ENCODE peak calls at places on chromosome X, in four cellular contexts. R, F, C and A are unnamed samples.
A peak's percentile ranks its signal among the peaks of the same experiment; 100 is the strongest.

GRCh38 chrX:135330709-135331108 is 21.4 kb downstream of the ETDC start:
- DNase-seq in R (no peak), F (no peak), C (no peak), A (no peak)

GRCh38 chrX:28552882-28553829 is 34.1 kb upstream of the IL1RAPL1 start:
- DNase-seq in R (no peak), F (no peak), C (no peak), A (no peak)

GRCh38 chrX:54945224-54945623 is 24.6 kb downstream of the TRO start:
- DNase-seq in R (no peak), F (no peak), C (no peak), A (no peak)

GRCh38 chrX:50617183-50617582 is 146.6 kb upstream of the DGKK start:
- DNase-seq in R (no peak), F (no peak), C (no peak), A (no peak)

GRCh38 chrX:153674219-153674851 is 722 bp upstream of the PNCK start:
- DNase-seq in R (no peak), F (no peak), C (no peak), A (no peak)

GRCh38 chrX:77723684-77724083 is 62.3 kb downstream of the ATRX start:
- DNase-seq in R (no peak), F (no peak), C (no peak), A (no peak)

GRCh38 chrX:115324194-115324593 is 34.7 kb downstream of the LUZP4 start:
- DNase-seq in R (no peak), F (no peak), C (peak; percentile 40), A (no peak)

GRCh38 chrX:41441934-41442823 is 5.0 kb upstream of the NYX start:
- DNase-seq in R (peak; percentile 52), F (peak; percentile 94), C (peak; percentile 83), A (no peak)

GRCh38 chrX:21905976-21906375 is 34.5 kb upstream of the SMS start:
- DNase-seq in R (no peak), F (no peak), C (no peak), A (no peak)

GRCh38 chrX:86887341-86887740 is 630.3 kb upstream of the KLHL4 start:
- DNase-seq in R (no peak), F (no peak), C (no peak), A (no peak)

GRCh38 chrX:41002021-41002420 is 83.2 kb upstream of the USP9X start:
- DNase-seq in R (no peak), F (peak; percentile 64), C (no peak), A (no peak)

GRCh38 chrX:40388441-40388840 is 192.3 kb upstream of the ATP6AP2 start:
- DNase-seq in R (no peak), F (no peak), C (no peak), A (no peak)

GRCh38 chrX:74940414-74940813 is 15.2 kb upstream of the NEXMIF start:
- DNase-seq in R (no peak), F (no peak), C (no peak), A (no peak)

GRCh38 chrX:51641421-51642021 is 22.8 kb upstream of the CENPVL3 start:
- DNase-seq in R (no peak), F (peak; percentile 39), C (no peak), A (peak; percentile 12)

GRCh38 chrX:23380581-23380980 is 45.9 kb downstream of the PTCHD1 start:
- DNase-seq in R (no peak), F (no peak), C (no peak), A (no peak)

GRCh38 chrX:130108647-130109428 is 1.5 kb downstream of the ELF4 start:
- DNase-seq in R (no peak), F (peak; percentile 74), C (peak; percentile 25), A (no peak)

GRCh38 chrX:151384807-151385206 is 12.2 kb upstream of the VMA21 start:
- DNase-seq in R (no peak), F (no peak), C (no peak), A (no peak)

GRCh38 chrX:106903291-106903820 is at the start of gene RIPPLY1:
- DNase-seq in R (no peak), F (no peak), C (no peak), A (no peak)

GRCh38 chrX:139126493-139126892 is 404.0 kb upstream of the F9 start:
- DNase-seq in R (no peak), F (peak; percentile 35), C (no peak), A (no peak)

GRCh38 chrX:47645530-47645929 is 4.8 kb downstream of the ELK1 start:
- DNase-seq in R (no peak), F (no peak), C (no peak), A (no peak)

GRCh38 chrX:24676403-24677024 is 17.2 kb upstream of the POLA1 start:
- DNase-seq in R (no peak), F (peak; percentile 18), C (no peak), A (no peak)

GRCh38 chrX:40570346-40571093 is 10.2 kb upstream of the ATP6AP2 start:
- DNase-seq in R (no peak), F (no peak), C (no peak), A (no peak)

GRCh38 chrX:21412883-21413282 is 38.7 kb downstream of the CNKSR2 start:
- DNase-seq in R (no peak), F (peak; percentile 27), C (no peak), A (no peak)

GRCh38 chrX:123878177-123878576 is 18.3 kb downstream of the XIAP start:
- DNase-seq in R (no peak), F (no peak), C (no peak), A (no peak)

GRCh38 chrX:122501652-122502051 is 682.4 kb upstream of the GRIA3 start:
- DNase-seq in R (no peak), F (no peak), C (no peak), A (no peak)

GRCh38 chrX:41009816-41010187 is 75.4 kb upstream of the USP9X start:
- DNase-seq in R (no peak), F (no peak), C (no peak), A (no peak)

GRCh38 chrX:147958316-147958715 is 22.8 kb upstream of the FMR1NB start:
- DNase-seq in R (no peak), F (no peak), C (no peak), A (no peak)

GRCh38 chrX:132277953-132278614 is 58.8 kb upstream of the RAP2C start:
- DNase-seq in R (no peak), F (no peak), C (no peak), A (no peak)

GRCh38 chrX:95071052-95071451 is 1397.0 kb downstream of the FAM133A start:
- DNase-seq in R (no peak), F (no peak), C (no peak), A (no peak)

GRCh38 chrX:118745570-118745969 is 18.2 kb downstream of the IL13RA1 start:
- DNase-seq in R (no peak), F (no peak), C (no peak), A (no peak)

GRCh38 chrX:103607385-103608304 is at the start of gene TCEAL3:
- DNase-seq in R (peak; percentile 67), F (no peak), C (peak; percentile 56), A (no peak)

GRCh38 chrX:154712781-154713391 is 38.0 kb downstream of the GAB3 start:
- DNase-seq in R (no peak), F (no peak), C (no peak), A (peak; percentile 55)

GRCh38 chrX:107935200-107935599 is 47.0 kb downstream of the TEX13B start:
- DNase-seq in R (no peak), F (peak; percentile 40), C (no peak), A (no peak)

GRCh38 chrX:107940095-107940494 is 42.1 kb downstream of the TEX13B start:
- DNase-seq in R (no peak), F (no peak), C (no peak), A (no peak)

GRCh38 chrX:107936434-107936730 is 45.8 kb downstream of the TEX13B start:
- DNase-seq in R (no peak), F (no peak), C (no peak), A (no peak)

GRCh38 chrX:107934262-107934661 is 47.9 kb downstream of the TEX13B start:
- DNase-seq in R (no peak), F (no peak), C (no peak), A (no peak)

DNA sequence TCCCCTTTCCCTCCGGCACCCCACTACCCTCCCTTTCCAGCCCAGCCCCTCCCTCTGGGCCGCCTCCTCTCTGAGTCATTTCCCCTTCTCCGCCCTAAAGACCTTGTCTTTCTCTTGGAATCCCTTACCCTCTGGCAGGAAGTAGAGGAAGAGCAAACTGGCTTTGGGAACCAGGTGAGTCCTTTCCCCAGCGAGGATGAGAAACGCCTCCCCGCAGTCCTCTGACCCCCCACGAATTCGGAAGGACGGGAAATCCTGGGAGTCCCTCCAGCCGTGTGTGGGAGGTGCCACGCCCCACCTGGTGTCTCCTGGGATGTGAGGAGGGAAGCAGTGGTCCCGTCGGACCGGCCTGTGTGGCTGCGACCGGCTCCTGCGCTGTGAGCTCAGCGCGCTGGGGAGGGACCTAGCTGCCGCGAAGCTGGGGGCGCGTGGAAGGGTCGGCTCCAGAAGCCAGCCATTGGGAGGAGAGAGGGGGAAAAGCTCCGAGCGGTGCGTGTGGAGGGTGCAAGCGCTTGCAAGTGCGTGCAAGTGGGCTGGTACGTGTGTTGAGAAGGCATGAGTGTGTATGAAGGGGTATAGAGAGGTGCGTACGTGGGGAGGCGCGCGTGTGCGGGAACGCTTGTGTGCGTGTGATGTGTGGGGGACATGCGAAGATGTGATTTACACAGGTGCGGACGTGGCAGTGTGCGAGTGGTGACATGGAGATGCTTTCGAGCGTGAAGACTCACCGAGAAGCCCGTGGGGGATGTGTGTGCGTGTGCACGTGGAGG is 46.3 kb downstream of the TEX13B start:
- DNase-seq in R (peak; percentile 10), F (peak; percentile 4), C (no peak), A (no peak)
- H3K4me3 ChIP-seq in R (peak overlapping the region; percentile 50), F (peak overlapping the region; percentile 46), C (peak overlapping the region; percentile 10), A (peak overlapping the region; percentile 32)

DNA sequence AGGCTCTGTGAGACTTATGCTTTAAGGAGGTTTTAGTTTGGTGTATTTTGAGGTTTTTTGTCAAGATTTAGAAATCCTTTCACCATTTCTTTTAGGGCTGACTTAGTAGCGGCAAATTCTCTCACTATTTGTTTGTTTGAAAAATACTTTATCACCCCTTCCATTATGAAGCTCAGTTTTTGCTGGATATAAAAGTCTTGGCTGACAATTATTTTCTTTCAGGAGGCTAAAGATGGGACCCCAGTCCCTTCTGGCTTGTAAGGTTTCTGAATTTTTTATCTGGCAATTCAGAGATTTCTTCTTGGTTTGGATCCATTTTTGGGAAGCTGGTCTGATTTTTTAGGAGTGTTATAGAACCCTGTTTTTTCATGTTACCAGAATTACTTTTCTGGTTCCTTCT is 88.5 kb downstream of the ACTRT1 start:
- DNase-seq in R (no peak), F (no peak), C (no peak), A (no peak)
- TF ChIP-seq CTCF in R (no peak), F (no peak), C (no peak), A (no peak)

GRCh38 chrX:133414399-133415275 is 652 bp downstream of the GPC4 start:
- DNase-seq in R (peak; percentile 4), F (peak; percentile 7), C (peak; percentile 31), A (no peak)
- H3K4me3 ChIP-seq in R (peak overlapping the region; percentile 61), F (peak overlapping the region; percentile 41), C (peak overlapping the region; percentile 49), A (no peak overlapping the region)

GRCh38 chrX:101799387-101799786 is 132.4 kb downstream of the ZMAT1 start:
- DNase-seq in R (peak; percentile 76), F (peak; percentile 86), C (peak; percentile 67), A (peak; percentile 59)

GRCh38 chrX:101803451-101803850 is 128.4 kb downstream of the ZMAT1 start:
- DNase-seq in R (no peak), F (peak; percentile 3), C (no peak), A (no peak)
- TF ChIP-seq CTCF in R (peak; percentile 57), F (peak; percentile 27), C (peak; percentile 25), A (peak; percentile 11)

GRCh38 chrX:367866-368265 is 18.8 kb downstream of the PPP2R3B start:
- DNase-seq in R (no peak), F (no peak), C (peak; percentile 16), A (no peak)
- H3K4me3 ChIP-seq in R (no peak overlapping the region), F (no peak overlapping the region), C (no peak overlapping the region), A (no peak overlapping the region)

GRCh38 chrX:76172325-76172887 is 456 bp upstream of the PBDC1 start:
- DNase-seq in R (no peak), F (no peak), C (no peak), A (no peak)
- TF ChIP-seq CTCF in R (no peak), F (no peak), C (no peak), A (no peak)

GRCh38 chrX:155867821-155868220 is 13.3 kb upstream of the VAMP7 start:
- DNase-seq in R (no peak), F (no peak), C (no peak), A (no peak)
- H3K4me3 ChIP-seq in R (no peak overlapping the region), F (no peak overlapping the region), C (no peak overlapping the region), A (no peak overlapping the region)